ENCODE peak calls at places on chromosomes 7 and 10, in seven cellular contexts. A is SJSA1, C is brain microvascular endothelial cell, D is caudate nucleus, U is esophagus squamous epithelium, Q is right lobe of liver, X is colonic mucosa. P is an unnamed sample.

GRCh38 chr7:41808541-41808940 is 105.7 kb upstream of the INHBA start:
- DNase-seq in U (no peak), X (no peak), D (no peak), Q (no peak), C (no peak), A (no peak), P (no peak)

GRCh38 chr10:44293306-44293778 is 91.6 kb downstream of the CXCL12 start:
- DNase-seq in Q (no peak), A (no peak), C (no peak), D (no peak), X (no peak), U (no peak), P (no peak)

GRCh38 chr10:4847580-4848020 is 21.6 kb downstream of the AKR1E2 start:
- DNase-seq in U (no peak), C (peak), X (no peak), A (peak), D (no peak), Q (no peak), P (no peak)

GRCh38 chr7:1858435-1859265 is 188.6 kb downstream of the ELFN1 start:
- DNase-seq in A (no peak), X (no peak), Q (peak), D (no peak), U (no peak), C (no peak), P (no peak)

GRCh38 chr7:2681954-2682799 is 5.8 kb upstream of the AMZ1 start:
- DNase-seq in Q (no peak), U (no peak), D (peak), A (no peak), C (no peak), X (no peak), P (peak)

GRCh38 chr10:15589109-15589508 is 130.6 kb downstream of the ITGA8 start:
- DNase-seq in U (no peak), X (no peak), C (no peak), D (no peak), A (no peak), Q (no peak), P (no peak)

GRCh38 chr10:110500515-110500905 is 2.8 kb downstream of the DUSP5 start:
- DNase-seq in U (no peak), D (no peak), C (peak), Q (no peak), X (no peak), A (peak), P (no peak)

GRCh38 chr7:91582799-91583230 is 297.7 kb downstream of the MTERF1 start:
- DNase-seq in Q (no peak), D (no peak), U (no peak), C (no peak), X (no peak), A (no peak), P (no peak)

GRCh38 chr7:1510780-1511154 is 6.6 kb upstream of the INTS1 start:
- DNase-seq in U (no peak), D (no peak), A (no peak), X (no peak), Q (no peak), C (no peak), P (no peak)

GRCh38 chr10:106557951-106558733 is 606.4 kb downstream of the SORCS1 start:
- DNase-seq in D (no peak), X (no peak), C (peak), U (no peak), A (no peak), Q (no peak), P (no peak)

GRCh38 chr10:29471483-29471859 is 163.3 kb downstream of the SVIL start:
- DNase-seq in C (peak), Q (no peak), U (no peak), A (no peak), D (no peak), X (no peak), P (no peak)

GRCh38 chr7:3095046-3095445 is 51.4 kb upstream of the CARD11 start:
- DNase-seq in Q (no peak), D (no peak), U (no peak), C (no peak), X (no peak), A (no peak), P (no peak)

GRCh38 chr7:119270045-119270464 is 1002.9 kb upstream of the KCND2 start:
- DNase-seq in C (peak), U (no peak), Q (peak), A (no peak), X (peak), D (no peak), P (peak)

GRCh38 chr10:59505931-59506330 is 143.6 kb upstream of the FAM13C start:
- DNase-seq in X (no peak), C (no peak), A (no peak), D (no peak), U (no peak), Q (no peak), P (no peak)

GRCh38 chr10:110445871-110446270 is 51.8 kb upstream of the DUSP5 start:
- DNase-seq in C (no peak), D (no peak), X (no peak), Q (peak), U (no peak), A (no peak), P (no peak)

GRCh38 chr10:71729023-71729649 is 9.6 kb upstream of the C10orf105 start:
- DNase-seq in D (no peak), X (peak), A (no peak), U (no peak), Q (no peak), C (no peak), P (no peak)

GRCh38 chr7:25805027-25805687 is 346.8 kb upstream of the NFE2L3 start:
- DNase-seq in X (no peak), U (no peak), Q (no peak), D (no peak), A (peak), C (peak), P (no peak)

GRCh38 chr7:7653568-7654187 is 13.1 kb downstream of the UMAD1 start:
- DNase-seq in Q (no peak), C (no peak), D (no peak), U (no peak), X (no peak), A (no peak), P (no peak)

GRCh38 chr10:63391812-63392211 is 74.0 kb downstream of the JMJD1C start:
- DNase-seq in U (no peak), A (no peak), X (no peak), C (no peak), D (no peak), Q (no peak), P (no peak)

DNA sequence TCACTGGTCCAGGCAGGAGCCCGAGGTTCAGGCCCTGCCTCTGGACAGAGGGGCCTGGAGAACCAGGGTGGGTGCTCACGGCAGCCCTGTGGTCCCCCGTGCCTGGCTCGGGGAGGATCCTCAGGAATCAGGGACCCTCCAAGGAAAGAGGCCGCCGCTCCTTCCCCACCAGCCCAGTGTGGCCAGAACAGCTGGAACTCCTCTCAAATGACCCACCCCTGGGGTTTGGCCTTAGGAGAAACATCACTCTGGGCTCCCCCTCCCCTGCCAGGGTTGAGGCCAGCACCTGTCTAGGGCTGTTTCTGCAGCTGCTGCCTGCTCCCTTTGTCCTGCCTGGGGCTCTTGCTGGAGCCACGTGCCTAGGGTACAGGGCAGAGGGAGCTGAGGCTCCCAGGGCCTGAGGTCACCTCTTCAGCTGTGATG is 161.0 kb downstream of the RNF216 start:
- DNase-seq in C (no peak), U (no peak), A (no peak), Q (no peak), D (no peak), X (no peak), P (no peak)
- H3K27ac ChIP-seq in C (no peak), U (no peak), A (no peak), Q (no peak), D (no peak), X (no peak), P (no peak)

GRCh38 chr7:155206286-155207020 is 91.2 kb upstream of the INSIG1 start:
- DNase-seq in U (peak), D (no peak), C (peak), X (peak), A (peak), Q (no peak), P (peak)
- H3K27ac ChIP-seq in U (peak), D (peak), C (peak), X (peak), A (peak), Q (peak), P (peak)

DNA sequence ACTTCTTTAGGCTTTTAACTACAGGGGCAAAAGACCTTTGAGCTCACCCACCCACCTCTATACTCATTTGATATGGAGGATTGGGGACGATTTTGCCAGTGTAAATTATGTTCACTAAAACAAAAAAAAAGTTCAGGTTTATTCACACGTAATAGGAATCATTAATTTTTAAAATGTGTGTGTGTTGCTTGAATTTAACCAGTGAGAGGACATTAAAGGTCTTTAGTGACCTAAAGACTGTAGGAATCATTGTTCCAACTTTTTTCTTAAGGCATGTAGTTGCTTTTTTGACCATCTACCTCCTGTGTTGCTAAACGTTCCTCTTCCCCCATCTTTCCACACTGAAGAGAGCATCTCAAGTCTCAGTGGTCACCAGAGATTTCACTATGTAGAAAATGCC is 1.1 kb downstream of the SSBP1 start:
- DNase-seq in D (no peak), Q (no peak), C (no peak), A (no peak), U (no peak), X (no peak), P (no peak)
- H3K27ac ChIP-seq in D (no peak), Q (no peak), C (no peak), A (no peak), U (no peak), X (no peak), P (no peak)

GRCh38 chr7:100509213-100509612 is 25.5 kb downstream of the NYAP1 start:
- DNase-seq in D (no peak), U (no peak), A (peak), X (no peak), C (peak), Q (no peak), P (no peak)

GRCh38 chr7:100515072-100515532 is 23.9 kb upstream of the AGFG2 start:
- DNase-seq in U (no peak), X (no peak), Q (no peak), A (no peak), C (peak), D (no peak), P (no peak)

GRCh38 chr7:100513212-100513611 is 25.8 kb upstream of the AGFG2 start:
- DNase-seq in A (no peak), Q (no peak), X (no peak), D (no peak), C (no peak), U (no peak), P (no peak)

GRCh38 chr7:100506356-100506930 is 22.7 kb downstream of the NYAP1 start:
- DNase-seq in A (no peak), U (no peak), C (no peak), D (no peak), X (no peak), Q (no peak), P (no peak)

GRCh38 chr7:100510437-100511239 is 26.9 kb downstream of the NYAP1 start:
- DNase-seq in C (no peak), Q (no peak), D (no peak), A (no peak), X (no peak), U (no peak), P (no peak)
- H3K27ac ChIP-seq in C (no peak), Q (no peak), D (no peak), A (no peak), X (no peak), U (no peak), P (no peak)

DNA sequence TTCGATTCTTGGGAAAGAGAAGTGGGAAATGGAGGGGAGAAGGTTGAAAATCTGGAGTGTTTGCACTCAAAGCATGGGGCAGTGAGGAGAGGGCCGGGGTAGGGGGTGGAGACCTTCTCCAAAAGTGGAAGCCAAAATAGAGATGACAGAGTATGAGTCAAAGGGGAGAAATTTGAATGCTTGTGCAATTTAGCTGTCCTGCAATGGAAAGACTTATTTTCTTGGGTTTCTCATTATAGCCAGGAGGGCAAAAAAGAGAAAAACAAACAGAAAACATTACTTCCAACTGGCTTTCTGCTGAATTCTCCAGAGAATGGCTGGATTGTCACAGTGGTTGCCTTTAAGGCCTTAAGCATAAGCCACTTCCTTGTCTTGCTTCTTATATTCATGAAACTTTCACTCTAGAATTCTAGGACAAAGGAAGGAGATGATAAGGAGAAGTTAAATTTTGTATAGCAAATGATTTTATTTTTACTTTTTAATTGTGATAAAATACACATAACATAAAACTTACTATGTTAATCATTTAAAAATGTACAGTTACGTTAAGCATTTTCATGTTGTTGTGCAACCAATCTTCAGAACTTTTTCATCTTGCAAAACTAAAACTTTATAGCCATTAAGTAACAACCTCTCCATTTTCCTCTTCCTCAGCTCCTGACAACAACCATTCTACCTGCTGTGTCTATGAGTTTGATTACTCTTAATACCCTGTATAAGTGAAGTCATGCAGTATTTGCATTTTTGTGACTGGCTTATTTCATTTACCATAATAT is 100.2 kb downstream of the GPR85 start:
- DNase-seq in X (no peak), U (no peak), Q (no peak), A (no peak), C (peak), D (no peak), P (no peak)
- H3K27ac ChIP-seq in X (no peak), U (no peak), Q (no peak), A (peak), C (peak), D (no peak), P (no peak)

GRCh38 chr7:157255201-157255606 is 81.6 kb upstream of the DNAJB6 start:
- DNase-seq in U (no peak), A (no peak), D (no peak), C (no peak), Q (no peak), X (no peak), P (no peak)
- H3K27ac ChIP-seq in U (no peak), A (no peak), D (no peak), C (no peak), Q (no peak), X (no peak), P (no peak)

GRCh38 chr7:44646176-44646920 is 39.9 kb downstream of the OGDH start:
- DNase-seq in A (no peak), Q (peak), D (no peak), C (no peak), X (no peak), U (no peak), P (no peak)
- H3K27ac ChIP-seq in A (no peak), Q (no peak), D (no peak), C (no peak), X (no peak), U (no peak), P (no peak)

DNA sequence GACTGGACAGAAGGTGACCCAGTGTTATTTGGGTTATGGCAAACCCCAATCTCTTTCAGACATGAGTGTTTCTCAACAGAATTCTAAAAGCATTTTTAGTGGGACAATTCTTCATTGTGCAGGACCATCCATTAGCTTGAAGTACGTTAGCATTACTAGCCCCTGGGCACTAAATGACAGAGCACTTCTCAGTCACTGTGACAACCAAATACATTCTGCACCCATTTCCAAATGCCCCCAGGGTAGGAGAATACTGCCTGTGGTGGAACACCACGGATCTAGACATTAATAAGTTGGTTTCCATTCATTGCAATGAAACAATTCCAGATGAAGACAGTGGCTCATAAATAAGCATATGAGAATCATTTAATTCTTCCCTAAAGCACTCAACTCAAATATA is 102.4 kb upstream of the FRMD4A start:
- DNase-seq in D (no peak), Q (no peak), X (no peak), C (no peak), U (no peak), A (no peak), P (no peak)
- H3K27ac ChIP-seq in D (no peak), Q (no peak), X (no peak), C (no peak), U (no peak), A (no peak), P (no peak)

DNA sequence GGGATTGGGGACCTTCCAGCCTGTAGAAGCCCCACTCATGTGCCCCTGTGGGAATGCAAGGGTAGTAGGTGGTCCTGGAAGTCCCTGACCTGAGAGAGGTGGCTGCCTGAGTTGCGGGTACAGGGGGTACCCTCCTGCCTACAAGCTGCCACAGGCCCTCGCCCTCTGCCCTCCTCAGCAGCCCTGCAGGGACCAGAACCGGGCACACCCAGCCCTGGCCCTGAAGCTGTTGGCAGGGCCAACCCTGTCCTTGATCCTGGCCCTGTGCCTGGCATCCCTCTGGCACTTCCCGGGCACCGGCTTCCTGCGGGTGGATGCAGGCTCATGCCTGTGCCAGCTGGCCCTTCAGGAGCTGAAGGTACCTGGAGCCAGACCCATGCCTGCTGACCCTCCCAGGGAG is 54.9 kb upstream of the ELN start:
- DNase-seq in D (no peak), X (peak), C (no peak), U (no peak), A (peak), Q (peak), P (no peak)
- H3K27ac ChIP-seq in D (no peak), X (no peak), C (no peak), U (no peak), A (no peak), Q (no peak), P (no peak)

P was measured in substantia nigra.